ENCODE peak calls at places on chromosome 6, in seven cellular contexts. One of them, this sample, is unnamed.
A peak's percentile ranks its signal among the peaks of the same experiment; 100 is the strongest.

GRCh38 chr6:157289764-157290163 is 33.6 kb downstream of the TMEM242 start:
- DNase-seq in H1: no peak
- DNase-seq in K562: no peak
- DNase-seq in HepG2: no peak
- DNase-seq in HCT116: no peak
- DNase-seq in GM12878: no peak
- DNase-seq in SK-N-SH: no peak
- DNase-seq in this sample: no peak

GRCh38 chr6:144063744-144064401 is 31.5 kb downstream of the SF3B5 start:
- DNase-seq in SK-N-SH: peak; percentile 91
- DNase-seq in GM12878: peak; percentile 59
- DNase-seq in HepG2: peak; percentile 50
- DNase-seq in H1: peak; percentile 79
- DNase-seq in K562: peak; percentile 94
- DNase-seq in HCT116: peak; percentile 57
- DNase-seq in this sample: peak; percentile 92

GRCh38 chr6:166671434-166672061 is 44.5 kb upstream of the RPS6KA2 start:
- DNase-seq in H1: no peak
- DNase-seq in K562: no peak
- DNase-seq in HCT116: no peak
- DNase-seq in SK-N-SH: peak; percentile 69
- DNase-seq in GM12878: no peak
- DNase-seq in HepG2: no peak
- DNase-seq in this sample: no peak

GRCh38 chr6:52253494-52253893 is 9.2 kb upstream of the IL17F start:
- DNase-seq in HCT116: no peak
- DNase-seq in GM12878: no peak
- DNase-seq in HepG2: no peak
- DNase-seq in SK-N-SH: no peak
- DNase-seq in H1: no peak
- DNase-seq in K562: no peak
- DNase-seq in this sample: no peak

GRCh38 chr6:62344850-62345249 is 58.8 kb upstream of the KHDRBS2 start:
- DNase-seq in H1: no peak
- DNase-seq in SK-N-SH: no peak
- DNase-seq in HCT116: no peak
- DNase-seq in HepG2: no peak
- DNase-seq in GM12878: no peak
- DNase-seq in K562: no peak
- DNase-seq in this sample: no peak

GRCh38 chr6:11412011-11412424 is 125.5 kb upstream of the TMEM170B start:
- DNase-seq in HCT116: no peak
- DNase-seq in SK-N-SH: no peak
- DNase-seq in GM12878: no peak
- DNase-seq in H1: no peak
- DNase-seq in K562: no peak
- DNase-seq in HepG2: no peak
- DNase-seq in this sample: no peak

GRCh38 chr6:170004585-170005210 is 253.3 kb downstream of the ERMARD start:
- DNase-seq in HCT116: no peak
- DNase-seq in SK-N-SH: no peak
- DNase-seq in HepG2: no peak
- DNase-seq in H1: peak; percentile 42
- DNase-seq in GM12878: no peak
- DNase-seq in K562: no peak
- DNase-seq in this sample: peak; percentile 9

GRCh38 chr6:108521616-108522107 is 39.1 kb upstream of the FOXO3 start:
- DNase-seq in SK-N-SH: no peak
- DNase-seq in GM12878: no peak
- DNase-seq in HepG2: no peak
- DNase-seq in HCT116: no peak
- DNase-seq in K562: no peak
- DNase-seq in H1: no peak
- DNase-seq in this sample: no peak

GRCh38 chr6:3272911-3273547 is 14.3 kb downstream of the PSMG4 start:
- DNase-seq in HepG2: no peak
- DNase-seq in H1: no peak
- DNase-seq in HCT116: no peak
- DNase-seq in K562: no peak
- DNase-seq in GM12878: no peak
- DNase-seq in SK-N-SH: no peak
- DNase-seq in this sample: no peak

GRCh38 chr6:13846841-13847240 is 32.5 kb upstream of the MCUR1 start:
- DNase-seq in K562: peak; percentile 91
- DNase-seq in GM12878: no peak
- DNase-seq in SK-N-SH: peak; percentile 53
- DNase-seq in H1: peak; percentile 79
- DNase-seq in HCT116: peak; percentile 35
- DNase-seq in HepG2: peak; percentile 65
- DNase-seq in this sample: no peak

GRCh38 chr6:107539409-107539808 is 49.5 kb downstream of the SOBP start:
- DNase-seq in SK-N-SH: peak; percentile 44
- DNase-seq in HepG2: peak; percentile 96
- DNase-seq in K562: no peak
- DNase-seq in HCT116: no peak
- DNase-seq in GM12878: no peak
- DNase-seq in H1: no peak
- DNase-seq in this sample: no peak

GRCh38 chr6:34586327-34587040 is 30.4 kb upstream of the SPDEF start:
- DNase-seq in GM12878: no peak
- DNase-seq in H1: no peak
- DNase-seq in SK-N-SH: no peak
- DNase-seq in HepG2: no peak
- DNase-seq in HCT116: no peak
- DNase-seq in K562: no peak
- DNase-seq in this sample: no peak
- TF ChIP-seq JUND in GM12878: no peak
- TF ChIP-seq JUND in H1: no peak
- TF ChIP-seq JUND in SK-N-SH: no peak
- TF ChIP-seq JUND in HepG2: no peak
- TF ChIP-seq JUND in HCT116: no peak
- TF ChIP-seq JUND in K562: no peak
- TF ChIP-seq JUND in this sample: no peak

GRCh38 chr6:6409397-6410030 is 89.1 kb upstream of the F13A1 start:
- DNase-seq in HepG2: no peak
- DNase-seq in H1: no peak
- DNase-seq in SK-N-SH: no peak
- DNase-seq in HCT116: no peak
- DNase-seq in GM12878: no peak
- DNase-seq in K562: no peak
- DNase-seq in this sample: no peak

GRCh38 chr6:6405997-6406699 is 85.7 kb upstream of the F13A1 start:
- DNase-seq in HCT116: no peak
- DNase-seq in GM12878: no peak
- DNase-seq in SK-N-SH: no peak
- DNase-seq in K562: no peak
- DNase-seq in HepG2: no peak
- DNase-seq in H1: no peak
- DNase-seq in this sample: no peak

GRCh38 chr6:6405031-6405430 is 84.6 kb upstream of the F13A1 start:
- DNase-seq in GM12878: no peak
- DNase-seq in K562: no peak
- DNase-seq in HepG2: peak; percentile 18
- DNase-seq in SK-N-SH: no peak
- DNase-seq in H1: no peak
- DNase-seq in HCT116: no peak
- DNase-seq in this sample: no peak

GRCh38 chr6:6411115-6411514 is 90.7 kb upstream of the F13A1 start:
- DNase-seq in SK-N-SH: no peak
- DNase-seq in HepG2: no peak
- DNase-seq in GM12878: no peak
- DNase-seq in H1: no peak
- DNase-seq in HCT116: no peak
- DNase-seq in K562: no peak
- DNase-seq in this sample: no peak

GRCh38 chr6:6407061-6407723 is 86.7 kb upstream of the F13A1 start:
- DNase-seq in HepG2: no peak
- DNase-seq in H1: no peak
- DNase-seq in K562: no peak
- DNase-seq in SK-N-SH: no peak
- DNase-seq in HCT116: no peak
- DNase-seq in GM12878: peak; percentile 97
- DNase-seq in this sample: no peak
- TF ChIP-seq JUND in HepG2: no peak
- TF ChIP-seq JUND in H1: no peak
- TF ChIP-seq JUND in K562: no peak
- TF ChIP-seq JUND in SK-N-SH: no peak
- TF ChIP-seq JUND in HCT116: no peak
- TF ChIP-seq JUND in GM12878: no peak
- TF ChIP-seq JUND in this sample: no peak

GRCh38 chr6:119148102-119148824 is 69.8 kb upstream of the FAM184A start:
- DNase-seq in HepG2: peak; percentile 79
- DNase-seq in H1: peak; percentile 47
- DNase-seq in SK-N-SH: peak; percentile 66
- DNase-seq in K562: peak; percentile 32
- DNase-seq in HCT116: peak; percentile 62
- DNase-seq in GM12878: no peak
- DNase-seq in this sample: peak; percentile 41
- TF ChIP-seq JUND in HepG2: no peak
- TF ChIP-seq JUND in H1: no peak
- TF ChIP-seq JUND in SK-N-SH: no peak
- TF ChIP-seq JUND in K562: no peak
- TF ChIP-seq JUND in HCT116: no peak
- TF ChIP-seq JUND in GM12878: no peak
- TF ChIP-seq JUND in this sample: no peak

GRCh38 chr6:31239854-31240253 is 32.0 kb downstream of the HLA-C start:
- DNase-seq in H1: no peak
- DNase-seq in HepG2: no peak
- DNase-seq in K562: no peak
- DNase-seq in SK-N-SH: no peak
- DNase-seq in HCT116: no peak
- DNase-seq in GM12878: no peak
- DNase-seq in this sample: no peak
- TF ChIP-seq JUND in H1: no peak
- TF ChIP-seq JUND in HepG2: no peak
- TF ChIP-seq JUND in K562: no peak
- TF ChIP-seq JUND in SK-N-SH: no peak
- TF ChIP-seq JUND in HCT116: no peak
- TF ChIP-seq JUND in GM12878: no peak
- TF ChIP-seq JUND in this sample: no peak

GRCh38 chr6:115796061-115796460 is 264.6 kb downstream of the FRK start:
- DNase-seq in SK-N-SH: no peak
- DNase-seq in GM12878: no peak
- DNase-seq in K562: no peak
- DNase-seq in HCT116: no peak
- DNase-seq in HepG2: no peak
- DNase-seq in H1: no peak
- DNase-seq in this sample: no peak
- TF ChIP-seq JUND in SK-N-SH: no peak
- TF ChIP-seq JUND in GM12878: no peak
- TF ChIP-seq JUND in K562: no peak
- TF ChIP-seq JUND in HCT116: no peak
- TF ChIP-seq JUND in HepG2: no peak
- TF ChIP-seq JUND in H1: no peak
- TF ChIP-seq JUND in this sample: no peak

GRCh38 chr6:131867744-131868143 is 59.9 kb downstream of the ENPP1 start:
- DNase-seq in HepG2: peak; percentile 92
- DNase-seq in SK-N-SH: no peak
- DNase-seq in K562: no peak
- DNase-seq in H1: no peak
- DNase-seq in HCT116: no peak
- DNase-seq in GM12878: no peak
- DNase-seq in this sample: no peak

DNA sequence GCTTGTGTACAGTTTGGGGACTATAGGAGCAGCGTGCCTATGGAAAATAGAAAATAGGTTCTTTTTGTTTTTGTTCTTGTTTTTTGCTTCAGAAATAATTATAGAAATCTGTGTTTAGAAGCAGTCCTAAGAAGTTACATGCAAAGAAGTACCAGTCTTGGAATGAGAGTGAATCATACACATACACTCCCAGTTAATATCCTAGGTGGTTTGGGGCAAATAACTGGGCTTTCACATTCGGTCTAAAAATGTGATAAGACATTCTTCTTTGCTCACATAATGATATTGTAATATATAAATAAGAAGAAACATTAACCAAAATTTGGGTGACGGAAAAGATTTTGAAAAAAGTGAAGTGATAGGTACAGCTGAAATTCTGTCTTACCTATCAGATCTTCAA is 61.0 kb downstream of the ENPP1 start:
- DNase-seq in SK-N-SH: no peak
- DNase-seq in H1: no peak
- DNase-seq in HepG2: no peak
- DNase-seq in K562: no peak
- DNase-seq in HCT116: no peak
- DNase-seq in GM12878: no peak
- DNase-seq in this sample: no peak
- TF ChIP-seq JUND in SK-N-SH: no peak
- TF ChIP-seq JUND in H1: no peak
- TF ChIP-seq JUND in HepG2: no peak
- TF ChIP-seq JUND in K562: no peak
- TF ChIP-seq JUND in HCT116: no peak
- TF ChIP-seq JUND in GM12878: no peak
- TF ChIP-seq JUND in this sample: no peak